ENCODE peak calls at places on chromosome 11, in six cellular contexts. One of them, this sample, is unnamed.

GRCh38 chr11:128476729-128477128 is 110.6 kb downstream of the ETS1 start:
- DNase-seq in Peyer's patch: peak; percentile 83
- DNase-seq in body of pancreas: no peak
- DNase-seq in A549: no peak
- DNase-seq in GM23338: no peak
- DNase-seq in AG04449: no peak
- DNase-seq in this sample: no peak

GRCh38 chr11:73404048-73404447 is 27.8 kb downstream of the RELT start:
- DNase-seq in Peyer's patch: peak; percentile 72
- DNase-seq in AG04449: no peak
- DNase-seq in GM23338: peak; percentile 73
- DNase-seq in body of pancreas: peak; percentile 72
- DNase-seq in A549: peak; percentile 59
- DNase-seq in this sample: no peak

GRCh38 chr11:131977854-131978253 is 607.4 kb downstream of the NTM start:
- DNase-seq in A549: no peak
- DNase-seq in body of pancreas: no peak
- DNase-seq in Peyer's patch: no peak
- DNase-seq in AG04449: peak; percentile 31
- DNase-seq in GM23338: peak; percentile 61
- DNase-seq in this sample: no peak

GRCh38 chr11:1209371-1210057 is 13.4 kb upstream of the MUC5B start:
- DNase-seq in body of pancreas: no peak
- DNase-seq in A549: no peak
- DNase-seq in AG04449: no peak
- DNase-seq in GM23338: no peak
- DNase-seq in Peyer's patch: peak; percentile 31
- DNase-seq in this sample: no peak

GRCh38 chr11:128524172-128524571 is 63.2 kb downstream of the ETS1 start:
- DNase-seq in AG04449: no peak
- DNase-seq in GM23338: no peak
- DNase-seq in Peyer's patch: no peak
- DNase-seq in A549: no peak
- DNase-seq in body of pancreas: no peak
- DNase-seq in this sample: peak; percentile 54

GRCh38 chr11:1882265-1883238 is 9.1 kb downstream of the PRR33 start:
- DNase-seq in AG04449: no peak
- DNase-seq in A549: peak; percentile 89
- DNase-seq in body of pancreas: peak; percentile 84
- DNase-seq in Peyer's patch: peak; percentile 88
- DNase-seq in GM23338: peak; percentile 90
- DNase-seq in this sample: no peak

GRCh38 chr11:831132-831864 is 1.5 kb upstream of the CD151 start:
- DNase-seq in body of pancreas: no peak
- DNase-seq in Peyer's patch: no peak
- DNase-seq in A549: no peak
- DNase-seq in AG04449: no peak
- DNase-seq in GM23338: no peak
- DNase-seq in this sample: no peak

GRCh38 chr11:48040830-48041444 is 60.6 kb downstream of the PTPRJ start:
- DNase-seq in Peyer's patch: no peak
- DNase-seq in GM23338: no peak
- DNase-seq in AG04449: no peak
- DNase-seq in A549: no peak
- DNase-seq in body of pancreas: no peak
- DNase-seq in this sample: no peak

GRCh38 chr11:117669616-117670015 is 127.4 kb downstream of the DSCAML1 start:
- DNase-seq in A549: no peak
- DNase-seq in AG04449: no peak
- DNase-seq in Peyer's patch: no peak
- DNase-seq in GM23338: no peak
- DNase-seq in body of pancreas: no peak
- DNase-seq in this sample: no peak

GRCh38 chr11:17267576-17267975 is 9.0 kb upstream of the NUCB2 start:
- DNase-seq in body of pancreas: no peak
- DNase-seq in GM23338: peak; percentile 1
- DNase-seq in AG04449: no peak
- DNase-seq in A549: peak; percentile 86
- DNase-seq in Peyer's patch: no peak
- DNase-seq in this sample: no peak

GRCh38 chr11:2910401-2910955 is 18.7 kb downstream of the PHLDA2 start:
- DNase-seq in GM23338: no peak
- DNase-seq in A549: no peak
- DNase-seq in AG04449: no peak
- DNase-seq in body of pancreas: no peak
- DNase-seq in Peyer's patch: no peak
- DNase-seq in this sample: no peak

GRCh38 chr11:20022363-20023081 is 137.8 kb downstream of the DBX1 start:
- DNase-seq in Peyer's patch: no peak
- DNase-seq in GM23338: peak; percentile 91
- DNase-seq in AG04449: no peak
- DNase-seq in body of pancreas: peak; percentile 41
- DNase-seq in A549: peak; percentile 33
- DNase-seq in this sample: no peak

GRCh38 chr11:17753153-17753552 is 18.6 kb downstream of the KCNC1 start:
- DNase-seq in A549: no peak
- DNase-seq in AG04449: no peak
- DNase-seq in Peyer's patch: no peak
- DNase-seq in GM23338: no peak
- DNase-seq in body of pancreas: no peak
- DNase-seq in this sample: no peak

GRCh38 chr11:120722539-120722938 is 211.0 kb downstream of the GRIK4 start:
- DNase-seq in AG04449: no peak
- DNase-seq in GM23338: peak; percentile 72
- DNase-seq in body of pancreas: no peak
- DNase-seq in A549: no peak
- DNase-seq in Peyer's patch: no peak
- DNase-seq in this sample: no peak

GRCh38 chr11:64250875-64251721 is at the start of gene PLCB3:
- DNase-seq in GM23338: peak; percentile 83
- DNase-seq in AG04449: no peak
- DNase-seq in body of pancreas: peak; percentile 54
- DNase-seq in A549: no peak
- DNase-seq in Peyer's patch: peak; percentile 76
- DNase-seq in this sample: no peak

GRCh38 chr11:92227954-92228935 is 3.6 kb downstream of the FAT3 start:
- DNase-seq in GM23338: no peak
- DNase-seq in Peyer's patch: no peak
- DNase-seq in body of pancreas: no peak
- DNase-seq in A549: no peak
- DNase-seq in AG04449: no peak
- DNase-seq in this sample: no peak

GRCh38 chr11:115695677-115696451 is 191.6 kb upstream of the CADM1 start:
- DNase-seq in A549: no peak
- DNase-seq in GM23338: no peak
- DNase-seq in Peyer's patch: no peak
- DNase-seq in AG04449: no peak
- DNase-seq in body of pancreas: no peak
- DNase-seq in this sample: no peak

GRCh38 chr11:94775576-94776327 is 7.6 kb downstream of the AMOTL1 start:
- DNase-seq in A549: no peak
- DNase-seq in AG04449: no peak
- DNase-seq in Peyer's patch: no peak
- DNase-seq in GM23338: no peak
- DNase-seq in body of pancreas: no peak
- DNase-seq in this sample: no peak

GRCh38 chr11:21566521-21567100 is 626.3 kb upstream of the ANO5 start:
- DNase-seq in body of pancreas: no peak
- DNase-seq in GM23338: no peak
- DNase-seq in A549: no peak
- DNase-seq in Peyer's patch: no peak
- DNase-seq in AG04449: no peak
- DNase-seq in this sample: no peak

GRCh38 chr11:126406368-126406767 is 50.9 kb downstream of the ST3GAL4 start:
- DNase-seq in A549: no peak
- DNase-seq in body of pancreas: no peak
- DNase-seq in AG04449: no peak
- DNase-seq in Peyer's patch: no peak
- DNase-seq in GM23338: no peak
- DNase-seq in this sample: no peak

GRCh38 chr11:61792310-61793083 is at the start of the genes FEN1 and TMEM258:
- DNase-seq in Peyer's patch: peak; percentile 94
- DNase-seq in AG04449: peak; percentile 75
- DNase-seq in GM23338: peak; percentile 94
- DNase-seq in A549: peak; percentile 92
- DNase-seq in body of pancreas: peak; percentile 91
- DNase-seq in this sample: peak; percentile 83
- TF ChIP-seq CTCF in Peyer's patch: no peak
- TF ChIP-seq CTCF in AG04449: no peak
- TF ChIP-seq CTCF in GM23338: no peak
- TF ChIP-seq CTCF in A549: no peak
- TF ChIP-seq CTCF in body of pancreas: peak; percentile 30
- TF ChIP-seq CTCF in this sample: no peak

GRCh38 chr11:69662806-69663205 is 12.3 kb downstream of the LTO1 start:
- DNase-seq in Peyer's patch: no peak
- DNase-seq in GM23338: no peak
- DNase-seq in AG04449: no peak
- DNase-seq in A549: no peak
- DNase-seq in body of pancreas: no peak
- DNase-seq in this sample: no peak
- TF ChIP-seq CTCF in Peyer's patch: no peak
- TF ChIP-seq CTCF in GM23338: no peak
- TF ChIP-seq CTCF in AG04449: no peak
- TF ChIP-seq CTCF in A549: no peak
- TF ChIP-seq CTCF in body of pancreas: no peak
- TF ChIP-seq CTCF in this sample: no peak

GRCh38 chr11:134044514-134045284 is 24.2 kb upstream of the JAM3 start:
- DNase-seq in GM23338: no peak
- DNase-seq in body of pancreas: no peak
- DNase-seq in AG04449: no peak
- DNase-seq in Peyer's patch: no peak
- DNase-seq in A549: no peak
- DNase-seq in this sample: no peak

GRCh38 chr11:134046681-134047449 is 22.0 kb upstream of the JAM3 start:
- DNase-seq in AG04449: no peak
- DNase-seq in A549: no peak
- DNase-seq in Peyer's patch: no peak
- DNase-seq in GM23338: no peak
- DNase-seq in body of pancreas: no peak
- DNase-seq in this sample: no peak

GRCh38 chr11:134048028-134048427 is 20.8 kb upstream of the JAM3 start:
- DNase-seq in A549: no peak
- DNase-seq in body of pancreas: no peak
- DNase-seq in Peyer's patch: no peak
- DNase-seq in AG04449: no peak
- DNase-seq in GM23338: no peak
- DNase-seq in this sample: no peak

GRCh38 chr11:134047586-134047999 is 21.3 kb upstream of the JAM3 start:
- DNase-seq in AG04449: peak; percentile 21
- DNase-seq in GM23338: no peak
- DNase-seq in A549: no peak
- DNase-seq in Peyer's patch: peak; percentile 70
- DNase-seq in body of pancreas: peak; percentile 38
- DNase-seq in this sample: peak; percentile 81

GRCh38 chr11:134045799-134046635 is 22.9 kb upstream of the JAM3 start:
- DNase-seq in A549: no peak
- DNase-seq in AG04449: no peak
- DNase-seq in Peyer's patch: no peak
- DNase-seq in body of pancreas: no peak
- DNase-seq in GM23338: peak; percentile 68
- DNase-seq in this sample: no peak
- TF ChIP-seq CTCF in A549: no peak
- TF ChIP-seq CTCF in AG04449: peak; percentile 72
- TF ChIP-seq CTCF in Peyer's patch: no peak
- TF ChIP-seq CTCF in body of pancreas: peak; percentile 28
- TF ChIP-seq CTCF in GM23338: peak; percentile 45
- TF ChIP-seq CTCF in this sample: peak; percentile 25

DNA sequence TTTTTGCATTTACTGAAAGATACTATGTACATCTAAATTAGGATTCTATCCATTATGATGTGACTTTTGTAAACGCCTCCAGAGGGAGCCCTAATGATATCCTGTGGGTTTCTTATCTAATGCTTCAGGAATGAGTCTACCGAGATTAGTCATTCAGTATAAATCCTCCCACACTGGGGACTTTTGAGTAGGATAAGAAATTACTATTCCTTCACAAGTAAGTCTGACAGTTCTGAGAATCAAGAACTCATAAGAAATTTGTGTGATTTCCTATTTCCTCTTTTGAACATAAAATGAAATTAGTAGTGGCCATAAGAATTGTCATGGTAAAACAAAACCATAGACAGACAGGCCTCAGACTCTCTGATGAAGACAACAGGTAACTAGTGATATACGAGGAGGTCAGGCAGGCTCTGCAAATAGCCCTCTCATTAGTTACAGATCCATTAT is 10.0 kb upstream of the OR5M1 start:
- DNase-seq in Peyer's patch: no peak
- DNase-seq in A549: peak; percentile 62
- DNase-seq in body of pancreas: no peak
- DNase-seq in AG04449: no peak
- DNase-seq in GM23338: peak; percentile 83
- DNase-seq in this sample: no peak
- TF ChIP-seq CTCF in Peyer's patch: peak; percentile 27
- TF ChIP-seq CTCF in A549: peak; percentile 70
- TF ChIP-seq CTCF in body of pancreas: peak; percentile 30
- TF ChIP-seq CTCF in AG04449: no peak
- TF ChIP-seq CTCF in GM23338: peak; percentile 86
- TF ChIP-seq CTCF in this sample: peak; percentile 6

GRCh38 chr11:46351148-46351547 is 3.9 kb downstream of the DGKZ start:
- DNase-seq in Peyer's patch: no peak
- DNase-seq in body of pancreas: no peak
- DNase-seq in GM23338: no peak
- DNase-seq in A549: no peak
- DNase-seq in AG04449: no peak
- DNase-seq in this sample: no peak

GRCh38 chr11:46351606-46352005 is 4.3 kb downstream of the DGKZ start:
- DNase-seq in AG04449: no peak
- DNase-seq in A549: no peak
- DNase-seq in GM23338: no peak
- DNase-seq in body of pancreas: peak; percentile 54
- DNase-seq in Peyer's patch: no peak
- DNase-seq in this sample: no peak

GRCh38 chr11:46350695-46351094 is 3.4 kb downstream of the DGKZ start:
- DNase-seq in Peyer's patch: no peak
- DNase-seq in A549: no peak
- DNase-seq in AG04449: no peak
- DNase-seq in GM23338: no peak
- DNase-seq in body of pancreas: no peak
- DNase-seq in this sample: no peak

GRCh38 chr11:46353706-46354105 is 6.4 kb downstream of the DGKZ start:
- DNase-seq in body of pancreas: peak; percentile 25
- DNase-seq in AG04449: no peak
- DNase-seq in Peyer's patch: no peak
- DNase-seq in GM23338: no peak
- DNase-seq in A549: no peak
- DNase-seq in this sample: no peak

GRCh38 chr11:46352063-46352841 is 5.0 kb downstream of the DGKZ start:
- DNase-seq in Peyer's patch: no peak
- DNase-seq in A549: no peak
- DNase-seq in GM23338: peak; percentile 85
- DNase-seq in AG04449: no peak
- DNase-seq in body of pancreas: peak; percentile 93
- DNase-seq in this sample: no peak
- TF ChIP-seq CTCF in Peyer's patch: peak; percentile 69
- TF ChIP-seq CTCF in A549: peak; percentile 51
- TF ChIP-seq CTCF in GM23338: peak; percentile 87
- TF ChIP-seq CTCF in AG04449: peak; percentile 90
- TF ChIP-seq CTCF in body of pancreas: peak; percentile 94
- TF ChIP-seq CTCF in this sample: peak; percentile 68